ENCODE peak calls at places on chromosomes 5 and 9, in seven cellular contexts. O is spleen; Q is A549; Z is activated naive CD4-positive, alpha-beta T cell; H is BJ; C is heart left ventricle; B is cardiac muscle cell. T is an unnamed sample.

GRCh38 chr9:119298076-119298853 is 71.0 kb downstream of the BRINP1 start:
- DNase-seq in O (no peak), Q (no peak), Z (no peak), H (no peak), C (no peak), B (no peak), T (no peak)

GRCh38 chr5:122292357-122292756 is 19.7 kb upstream of the SNCAIP start:
- DNase-seq in O (no peak), Q (no peak), Z (no peak), H (no peak), C (no peak), B (peak), T (no peak)

GRCh38 chr5:14672082-14672481 is 7.6 kb downstream of the OTULIN start:
- DNase-seq in O (no peak), Q (no peak), Z (no peak), H (no peak), C (no peak), B (no peak), T (peak)

GRCh38 chr5:11719888-11720481 is 184.3 kb downstream of the CTNND2 start:
- DNase-seq in O (no peak), Q (peak), Z (no peak), H (no peak), C (peak), B (no peak), T (peak)

GRCh38 chr9:109887079-109887478 is 107.1 kb downstream of the PALM2AKAP2 start:
- DNase-seq in O (no peak), Q (no peak), Z (no peak), H (no peak), C (peak), B (peak), T (no peak)

GRCh38 chr5:98106116-98107088 is 667.1 kb upstream of the RGMB start:
- DNase-seq in O (no peak), Q (no peak), Z (no peak), H (no peak), C (no peak), B (no peak), T (peak)

GRCh38 chr5:53031695-53032096 is 42.5 kb downstream of the ITGA2 start:
- DNase-seq in O (no peak), Q (peak), Z (no peak), H (peak), C (no peak), B (peak), T (peak)

GRCh38 chr5:153782589-153783238 is 256.0 kb downstream of the FAM114A2 start:
- DNase-seq in O (no peak), Q (no peak), Z (no peak), H (no peak), C (no peak), B (peak), T (no peak)

GRCh38 chr9:127397722-127398647 is 1.0 kb downstream of the SLC2A8 start:
- DNase-seq in O (peak), Q (peak), Z (no peak), H (no peak), C (peak), B (peak), T (peak)

GRCh38 chr5:16413461-16413860 is 52.1 kb downstream of the ZNF622 start:
- DNase-seq in O (no peak), Q (no peak), Z (no peak), H (no peak), C (no peak), B (no peak), T (no peak)

GRCh38 chr5:31193591-31194457 is at the start of gene CDH6:
- DNase-seq in O (peak), Q (peak), Z (no peak), H (no peak), C (peak), B (peak), T (peak)

GRCh38 chr9:123929177-123929869 is 603 bp downstream of the DENND1A start:
- DNase-seq in O (no peak), Q (no peak), Z (no peak), H (no peak), C (peak), B (no peak), T (no peak)

GRCh38 chr5:61965074-61965473 is 340.9 kb upstream of the KIF2A start:
- DNase-seq in O (no peak), Q (no peak), Z (no peak), H (no peak), C (no peak), B (no peak), T (no peak)

GRCh38 chr9:136444102-136444501 is 4.5 kb upstream of the INPP5E start:
- DNase-seq in O (no peak), Q (no peak), Z (no peak), H (no peak), C (no peak), B (no peak), T (no peak)

GRCh38 chr5:55713871-55714270 is 1.7 kb upstream of the SLC38A9 start:
- DNase-seq in O (no peak), Q (no peak), Z (no peak), H (no peak), C (no peak), B (no peak), T (no peak)

GRCh38 chr5:73985145-73985544 is 359.1 kb downstream of the ARHGEF28 start:
- DNase-seq in O (no peak), Q (peak), Z (no peak), H (no peak), C (no peak), B (peak), T (peak)

GRCh38 chr9:19994296-19994695 is 205.5 kb upstream of the SLC24A2 start:
- DNase-seq in O (no peak), Q (no peak), Z (no peak), H (no peak), C (no peak), B (no peak), T (peak)

GRCh38 chr5:141343953-141344463 is 379 bp downstream of the PCDHGA3 start:
- DNase-seq in O (no peak), Q (no peak), Z (no peak), H (no peak), C (no peak), B (no peak), T (no peak)

GRCh38 chr9:128215491-128216404 is 12.6 kb downstream of the DNM1 start:
- DNase-seq in O (no peak), Q (peak), Z (no peak), H (peak), C (peak), B (peak), T (peak)

GRCh38 chr5:68240196-68240595 is 24.6 kb downstream of the PIK3R1 start:
- DNase-seq in O (no peak), Q (no peak), Z (no peak), H (no peak), C (no peak), B (no peak), T (no peak)

GRCh38 chr5:1734908-1735289 is 64.7 kb downstream of the MRPL36 start:
- DNase-seq in O (no peak), Q (no peak), Z (no peak), H (no peak), C (no peak), B (no peak), T (no peak)

GRCh38 chr5:133527311-133527710 is 85.0 kb downstream of the FSTL4 start:
- DNase-seq in O (no peak), Q (no peak), Z (no peak), H (no peak), C (no peak), B (no peak), T (no peak)

GRCh38 chr9:134413890-134414731 is 87.9 kb downstream of the RXRA start:
- DNase-seq in O (no peak), Q (peak), Z (no peak), H (peak), C (peak), B (peak), T (peak)

GRCh38 chr9:761155-761792 is 80.2 kb upstream of the DMRT1 start:
- DNase-seq in O (no peak), Q (no peak), Z (no peak), H (no peak), C (no peak), B (peak), T (no peak)

GRCh38 chr5:161269125-161269524 is 277.4 kb downstream of the GABRB2 start:
- DNase-seq in O (no peak), Q (no peak), Z (no peak), H (no peak), C (no peak), B (no peak), T (no peak)

T was measured in Daoy.